ENCODE peak calls at places on chromosomes 3 and 15, in four cellular contexts. One of them, this sample, is unnamed.

GRCh38 chr15:27358751-27359434 is 387.9 kb downstream of the GABRG3 start:
- DNase-seq in K562: peak
- DNase-seq in IMR-90: no peak
- DNase-seq in HepG2: peak
- DNase-seq in this sample: peak

GRCh38 chr3:53167418-53168174 is 6.6 kb downstream of the PRKCD start:
- DNase-seq in K562: no peak
- DNase-seq in HepG2: no peak
- DNase-seq in IMR-90: no peak
- DNase-seq in this sample: no peak

GRCh38 chr3:66577804-66578203 is 77.0 kb upstream of the LRIG1 start:
- DNase-seq in HepG2: no peak
- DNase-seq in K562: no peak
- DNase-seq in IMR-90: no peak
- DNase-seq in this sample: no peak

GRCh38 chr3:163971861-163972260 is 1106.4 kb downstream of the SI start:
- DNase-seq in K562: no peak
- DNase-seq in IMR-90: no peak
- DNase-seq in HepG2: no peak
- DNase-seq in this sample: no peak

GRCh38 chr3:106590259-106590658 is 721.4 kb upstream of the CBLB start:
- DNase-seq in HepG2: no peak
- DNase-seq in IMR-90: no peak
- DNase-seq in K562: no peak
- DNase-seq in this sample: no peak

GRCh38 chr15:49415638-49416037 is 7.4 kb upstream of the FGF7 start:
- DNase-seq in K562: no peak
- DNase-seq in IMR-90: peak
- DNase-seq in HepG2: no peak
- DNase-seq in this sample: no peak

GRCh38 chr3:149377408-149378111 is at the start of gene TM4SF1:
- DNase-seq in K562: no peak
- DNase-seq in HepG2: peak
- DNase-seq in IMR-90: peak
- DNase-seq in this sample: peak

GRCh38 chr15:90184119-90184785 is 16.9 kb upstream of the SEMA4B start:
- DNase-seq in HepG2: peak
- DNase-seq in IMR-90: no peak
- DNase-seq in K562: peak
- DNase-seq in this sample: peak

GRCh38 chr3:169948559-169949371 is 17.8 kb upstream of the SEC62 start:
- DNase-seq in HepG2: no peak
- DNase-seq in IMR-90: no peak
- DNase-seq in K562: no peak
- DNase-seq in this sample: no peak

GRCh38 chr15:53644681-53645080 is 114.8 kb downstream of the WDR72 start:
- DNase-seq in IMR-90: no peak
- DNase-seq in HepG2: no peak
- DNase-seq in K562: no peak
- DNase-seq in this sample: no peak

GRCh38 chr3:190585771-190586630 is 72.1 kb downstream of the IL1RAP start:
- DNase-seq in K562: peak
- DNase-seq in HepG2: peak
- DNase-seq in IMR-90: peak
- DNase-seq in this sample: peak

GRCh38 chr3:57006048-57006709 is 54.3 kb upstream of the SPATA12 start:
- DNase-seq in IMR-90: no peak
- DNase-seq in HepG2: no peak
- DNase-seq in K562: no peak
- DNase-seq in this sample: no peak

GRCh38 chr3:138947303-138948121 is 495 bp downstream of the FOXL2NB start:
- DNase-seq in IMR-90: no peak
- DNase-seq in K562: peak
- DNase-seq in HepG2: no peak
- DNase-seq in this sample: no peak

GRCh38 chr3:138945646-138946553 is 1.0 kb downstream of the FOXL2 start:
- DNase-seq in IMR-90: peak
- DNase-seq in K562: peak
- DNase-seq in HepG2: no peak
- DNase-seq in this sample: peak

GRCh38 chr3:138948371-138949001 is 1.5 kb downstream of the FOXL2NB start:
- DNase-seq in IMR-90: no peak
- DNase-seq in HepG2: no peak
- DNase-seq in K562: no peak
- DNase-seq in this sample: no peak

GRCh38 chr3:138944842-138945645 is 1.9 kb downstream of the FOXL2 start:
- DNase-seq in HepG2: no peak
- DNase-seq in K562: peak
- DNase-seq in IMR-90: no peak
- DNase-seq in this sample: no peak

DNA sequence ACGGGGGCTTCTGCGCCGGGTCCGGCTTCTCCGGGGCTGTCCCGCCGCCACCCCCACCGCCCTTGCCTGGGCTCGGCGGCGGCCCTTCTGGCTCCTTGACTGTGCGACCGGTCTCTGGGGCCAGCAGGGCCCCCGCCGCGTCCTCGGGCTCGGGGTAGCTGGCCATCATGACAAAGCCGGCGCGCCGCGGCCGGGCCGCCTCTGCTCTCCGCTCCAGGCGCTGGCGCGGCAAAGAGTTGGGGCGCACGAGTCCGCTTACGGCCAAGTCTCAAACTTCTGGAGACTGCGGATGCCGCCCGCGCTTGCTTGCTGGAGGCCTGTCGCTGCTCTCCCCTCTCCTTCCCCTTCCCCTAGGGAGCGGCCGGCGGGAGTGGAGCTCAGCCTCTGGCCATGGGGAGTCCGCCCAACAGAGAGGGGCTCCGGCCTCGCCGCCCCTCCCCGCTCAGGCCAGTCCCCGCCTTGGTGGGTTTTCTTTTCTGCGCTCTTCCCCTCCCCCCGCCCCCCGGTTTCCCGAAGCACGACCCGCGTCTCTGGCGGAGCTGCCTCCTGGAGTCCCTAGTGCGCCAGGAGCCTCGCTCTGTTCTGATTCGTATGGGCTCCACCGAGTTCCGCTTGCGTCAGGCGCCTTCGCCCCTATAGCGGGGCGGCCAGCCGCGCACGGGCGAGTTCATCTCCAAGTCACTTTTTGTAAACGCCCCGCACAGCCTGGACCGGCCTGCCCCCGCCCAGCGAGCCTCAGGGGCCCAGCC is at the start of the genes FOXL2 and FOXL2NB:
- DNase-seq in K562: peak
- DNase-seq in IMR-90: peak
- DNase-seq in HepG2: no peak
- DNase-seq in this sample: peak
- H3K4me2 ChIP-seq in K562: peak
- H3K4me2 ChIP-seq in IMR-90: peak
- H3K4me2 ChIP-seq in HepG2: peak
- H3K4me2 ChIP-seq in this sample: peak

DNA sequence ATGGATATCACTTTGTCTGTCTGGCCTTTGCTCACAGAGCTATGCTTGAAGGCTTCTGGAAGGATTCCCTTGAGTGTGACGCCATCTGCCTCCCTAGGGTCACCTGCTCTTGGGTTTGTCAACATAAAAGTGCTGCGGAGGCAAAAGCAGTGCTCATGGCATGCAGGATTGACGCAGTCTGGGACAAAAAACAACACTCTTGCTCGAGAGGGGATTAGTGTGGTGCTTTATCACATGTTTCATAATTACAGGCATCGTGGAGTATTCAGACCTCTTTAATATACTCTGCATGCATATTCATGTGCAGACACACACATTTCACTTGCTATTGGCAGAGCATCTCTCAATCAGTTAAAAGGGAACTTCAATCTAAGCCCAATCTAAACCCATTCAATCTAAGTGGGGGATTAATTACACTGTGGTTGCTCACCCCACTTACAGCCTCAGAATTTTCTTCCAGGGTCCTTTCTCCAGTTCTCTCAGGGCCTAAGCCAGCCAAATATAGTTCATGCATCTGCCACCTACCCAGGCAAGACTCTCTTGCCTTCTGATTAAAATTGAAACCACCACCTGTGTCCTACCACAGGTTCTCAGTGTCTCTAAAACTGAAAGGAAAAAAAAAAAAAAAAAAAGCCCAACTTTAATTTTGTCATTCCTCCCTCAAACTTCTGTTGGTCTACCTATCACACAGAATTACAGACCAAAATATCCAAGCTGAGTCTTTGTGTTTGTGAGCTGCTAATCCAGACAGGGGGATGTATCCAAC is 75.6 kb downstream of the BFSP2 start:
- DNase-seq in K562: no peak
- DNase-seq in HepG2: no peak
- DNase-seq in IMR-90: no peak
- DNase-seq in this sample: no peak
- TF ChIP-seq MAZ in K562: no peak
- TF ChIP-seq MAZ in HepG2: no peak
- TF ChIP-seq MAZ in IMR-90: no peak
- TF ChIP-seq MAZ in this sample: no peak

DNA sequence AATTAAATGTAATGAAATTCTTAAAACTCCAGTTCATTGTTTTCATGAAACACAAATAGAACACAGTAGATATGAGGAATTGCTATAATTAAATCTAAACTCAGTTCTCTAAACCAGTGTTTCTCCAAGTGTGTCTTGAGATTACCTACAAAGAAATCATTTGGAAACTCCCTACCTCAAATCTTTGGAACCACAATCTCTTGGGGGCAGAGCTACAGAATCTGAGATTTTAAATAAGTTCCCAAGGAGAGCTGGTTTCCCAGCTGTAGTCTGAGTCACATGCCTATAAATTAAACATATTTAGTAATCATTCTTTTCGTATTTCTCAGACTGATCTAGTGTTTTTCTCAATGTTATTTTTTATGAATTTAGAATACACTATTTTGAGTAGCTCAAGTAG is 17.0 kb upstream of the ACTC1 start:
- DNase-seq in IMR-90: peak
- DNase-seq in HepG2: no peak
- DNase-seq in K562: no peak
- DNase-seq in this sample: no peak
- H3K4me2 ChIP-seq in IMR-90: no peak
- H3K4me2 ChIP-seq in HepG2: no peak
- H3K4me2 ChIP-seq in K562: no peak
- H3K4me2 ChIP-seq in this sample: no peak

GRCh38 chr15:55116636-55117035 is 80.1 kb downstream of the RSL24D1 start:
- DNase-seq in HepG2: no peak
- DNase-seq in K562: no peak
- DNase-seq in IMR-90: no peak
- DNase-seq in this sample: no peak
- TF ChIP-seq MAZ in HepG2: no peak
- TF ChIP-seq MAZ in K562: no peak
- TF ChIP-seq MAZ in IMR-90: no peak
- TF ChIP-seq MAZ in this sample: no peak

This sample was measured in A549.